ENCODE peak calls at places on chromosomes 13 and 19, in four cellular contexts. H, N, T and F are unnamed samples.

GRCh38 chr13:70253411-70253810 is 145.2 kb upstream of the KLHL1 start:
- DNase-seq in H (no peak), N (no peak), T (no peak), F (no peak)

GRCh38 chr13:32496574-32497160 is 41.9 kb downstream of the N4BP2L2 start:
- DNase-seq in H (no peak), N (no peak), T (no peak), F (no peak)

GRCh38 chr19:49643466-49643865 is 1.5 kb downstream of the SCAF1 start:
- DNase-seq in H (no peak), N (no peak), T (no peak), F (no peak)

GRCh38 chr19:33462112-33462726 is 59.4 kb downstream of the PEPD start:
- DNase-seq in H (no peak), N (no peak), T (no peak), F (no peak)

GRCh38 chr19:32415246-32415645 is 9.7 kb downstream of the DPY19L3 start:
- DNase-seq in H (no peak), N (no peak), T (no peak), F (no peak)

GRCh38 chr19:50428768-50429463 is 3.8 kb upstream of the MYBPC2 start:
- DNase-seq in H (no peak), N (no peak), T (no peak), F (no peak)

GRCh38 chr19:35716735-35716984 is 1.1 kb upstream of the KMT2B start:
- DNase-seq in H (no peak), N (no peak), T (peak), F (no peak)

GRCh38 chr13:41222259-41222852 is 28.0 kb upstream of the KBTBD7 start:
- DNase-seq in H (peak), N (peak), T (no peak), F (peak)

GRCh38 chr19:35040826-35041547 is 534 bp upstream of the HPN start:
- DNase-seq in H (no peak), N (peak), T (peak), F (no peak)

GRCh38 chr13:99151516-99151915 is 49.1 kb upstream of the UBAC2 start:
- DNase-seq in H (peak), N (peak), T (no peak), F (peak)

GRCh38 chr13:59962343-59962742 is 201.4 kb downstream of the DIAPH3 start:
- DNase-seq in H (no peak), N (no peak), T (no peak), F (no peak)

GRCh38 chr13:109941221-109941620 is 154.8 kb upstream of the IRS2 start:
- DNase-seq in H (no peak), N (no peak), T (no peak), F (no peak)

GRCh38 chr19:2863818-2864217 is 3.3 kb upstream of the ZNF556 start:
- DNase-seq in H (no peak), N (no peak), T (no peak), F (no peak)

GRCh38 chr13:24670927-24671326 is 9.3 kb upstream of the ATP12A start:
- DNase-seq in H (no peak), N (no peak), T (no peak), F (no peak)

GRCh38 chr13:94324409-94325147 is 154.9 kb downstream of the DCT start:
- DNase-seq in H (no peak), N (peak), T (no peak), F (no peak)

GRCh38 chr13:37049810-37050209 is 9.7 kb downstream of the SUPT20H start:
- DNase-seq in H (no peak), N (no peak), T (no peak), F (no peak)

GRCh38 chr19:16751701-16752100 is 32.1 kb downstream of the NWD1 start:
- DNase-seq in H (no peak), N (no peak), T (no peak), F (no peak)

GRCh38 chr19:46739290-46739771 is 6.5 kb upstream of the FKRP start:
- DNase-seq in H (no peak), N (no peak), T (peak), F (no peak)

GRCh38 chr19:1067341-1068103 is 555 bp downstream of the ARHGAP45 start:
- DNase-seq in H (no peak), N (no peak), T (peak), F (no peak)

GRCh38 chr19:51473009-51473707 is 5.2 kb upstream of the CEACAM18 start:
- DNase-seq in H (peak), N (peak), T (peak), F (peak)

GRCh38 chr13:110108348-110109139 is 198.4 kb downstream of the COL4A1 start:
- DNase-seq in H (peak), N (peak), T (peak), F (peak)

GRCh38 chr13:87107626-87108025 is 563.5 kb upstream of the SLITRK5 start:
- DNase-seq in H (no peak), N (no peak), T (no peak), F (no peak)

GRCh38 chr19:18223860-18224524 is 2.2 kb downstream of the PDE4C start:
- DNase-seq in H (no peak), N (no peak), T (no peak), F (no peak)

GRCh38 chr19:18224525-18225354 is 1.5 kb downstream of the PDE4C start:
- DNase-seq in H (peak), N (peak), T (peak), F (peak)

GRCh38 chr19:18226956-18227780 is 930 bp upstream of the PDE4C start:
- DNase-seq in H (no peak), N (no peak), T (no peak), F (no peak)

GRCh38 chr19:18225355-18225701 is 910 bp downstream of the PDE4C start:
- DNase-seq in H (no peak), N (no peak), T (no peak), F (no peak)

GRCh38 chr19:18225702-18226468 is at the start of gene PDE4C:
- DNase-seq in H (no peak), N (no peak), T (peak), F (no peak)
- H3K4me3 ChIP-seq in H (no peak), N (no peak), T (no peak), F (no peak)

DNA sequence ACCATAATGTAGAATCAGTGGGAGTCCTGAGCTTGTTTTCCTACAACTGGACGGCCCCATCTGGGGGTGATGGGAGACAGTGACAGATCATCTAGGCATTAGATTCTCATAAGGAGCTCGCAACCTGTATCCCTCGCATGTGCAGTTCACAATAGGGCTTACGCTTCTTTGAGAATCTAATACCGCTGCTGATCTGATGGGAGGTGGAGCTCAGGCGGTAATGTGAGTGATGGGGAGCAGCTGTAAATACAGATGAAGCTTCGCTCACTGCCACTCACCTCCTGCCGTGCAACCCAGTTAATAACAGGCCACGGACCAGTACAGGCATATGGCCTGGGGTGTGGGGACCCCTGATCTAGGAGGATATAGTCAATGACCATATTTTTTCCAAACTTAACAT is 38.8 kb downstream of the RCBTB1 start:
- DNase-seq in H (no peak), N (peak), T (no peak), F (no peak)
- H3K4me3 ChIP-seq in H (no peak), N (no peak), T (no peak), F (no peak)

GRCh38 chr19:8576273-8576993 is 809 bp downstream of the MYO1F start:
- DNase-seq in H (no peak), N (no peak), T (no peak), F (no peak)
- H3K4me3 ChIP-seq in H (no peak), N (no peak), T (no peak), F (no peak)

DNA sequence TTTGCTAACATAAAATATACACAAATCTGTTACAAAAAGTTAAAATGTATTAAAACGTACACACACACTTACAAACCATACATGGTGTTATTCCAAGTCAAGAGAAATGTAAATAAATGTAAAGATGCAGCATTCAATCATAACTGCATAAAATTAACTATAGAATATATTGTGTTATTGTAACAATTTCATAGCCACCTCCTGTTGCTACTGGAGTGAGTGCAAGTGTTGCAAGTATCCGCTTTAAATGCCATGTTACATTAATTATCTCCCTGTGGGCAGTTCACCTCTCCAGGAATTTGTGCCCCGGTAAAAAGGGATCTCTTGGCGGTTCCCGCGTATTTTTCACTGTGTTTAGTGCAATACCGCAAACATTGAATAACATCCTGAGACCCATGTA is 3.5 kb upstream of the INSR start:
- DNase-seq in H (no peak), N (no peak), T (no peak), F (no peak)
- H3K4me3 ChIP-seq in H (no peak), N (no peak), T (no peak), F (no peak)

DNA sequence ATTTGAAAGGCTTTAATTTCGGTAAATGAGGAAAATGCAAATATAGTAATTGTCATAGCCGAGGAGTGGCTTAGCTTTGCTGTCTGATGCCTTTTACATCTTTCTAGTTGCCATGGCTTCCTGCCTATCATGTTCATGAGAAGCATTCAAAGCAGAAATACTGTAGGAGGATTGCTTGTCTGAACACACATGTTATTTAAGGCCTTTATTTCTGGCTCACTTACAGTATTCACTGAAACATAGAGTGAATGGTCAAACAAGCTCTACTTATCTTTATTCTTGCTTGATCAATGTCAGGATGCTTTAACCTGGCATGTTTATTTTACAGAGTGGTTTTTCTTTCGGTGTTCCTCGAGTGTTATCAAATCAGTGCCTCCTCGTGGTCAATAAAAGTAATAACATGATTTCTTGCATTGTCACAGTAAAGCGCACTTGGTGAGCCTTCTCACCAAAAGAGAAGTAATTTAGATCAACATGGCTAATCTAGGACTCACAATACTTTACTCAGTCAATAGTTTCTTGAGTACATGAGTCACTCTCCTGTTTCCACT is 73.5 kb upstream of the PCDH17 start:
- DNase-seq in H (peak), N (no peak), T (no peak), F (no peak)
- H3K4me3 ChIP-seq in H (no peak), N (no peak), T (no peak), F (no peak)